ENCODE peak calls at places on chromosomes 12 and 14, in nine cellular contexts. W is tibial artery; Z is neural progenitor cell; J is stomach; R is IMR-90; S is CD4-positive, alpha-beta T cell; T is right cardiac atrium; X is heart right ventricle; I is gastrocnemius medialis. H is an unnamed sample.

GRCh38 chr12:45425426-45425825 is 209.5 kb downstream of the ANO6 start:
- DNase-seq in R (peak; percentile 78), X (no peak), J (no peak), T (no peak), S (no peak), Z (no peak), I (no peak), W (no peak), H (no peak)

GRCh38 chr12:3032770-3033537 is 44.2 kb upstream of the TSPAN9 start:
- DNase-seq in Z (no peak), R (no peak), I (peak; percentile 65), S (no peak), J (no peak), T (peak; percentile 40), X (no peak), W (no peak), H (no peak)

GRCh38 chr12:8037947-8038346 is 5.4 kb downstream of the FOXJ2 start:
- DNase-seq in W (no peak), I (no peak), S (no peak), J (no peak), R (no peak), X (no peak), Z (no peak), T (no peak), H (no peak)

GRCh38 chr12:5273709-5274108 is 158.2 kb upstream of the NTF3 start:
- DNase-seq in I (no peak), W (no peak), Z (peak; percentile 56), S (no peak), J (peak; percentile 38), X (no peak), T (no peak), R (no peak), H (no peak)

GRCh38 chr14:102727336-102728095 is 49.7 kb upstream of the TRAF3 start:
- DNase-seq in R (no peak), W (no peak), I (no peak), T (no peak), X (no peak), Z (no peak), J (no peak), S (no peak), H (no peak)

GRCh38 chr12:79482921-79483320 is 207.8 kb downstream of the PAWR start:
- DNase-seq in R (no peak), Z (no peak), X (no peak), J (no peak), W (no peak), T (no peak), I (no peak), S (no peak), H (no peak)

GRCh38 chr12:123748661-123749060 is 13.4 kb upstream of the DNAH10 start:
- DNase-seq in Z (no peak), I (no peak), S (no peak), W (no peak), T (no peak), X (no peak), J (no peak), R (peak; percentile 49), H (no peak)

GRCh38 chr14:66495214-66496098 is 9.3 kb downstream of the CCDC196 start:
- DNase-seq in Z (peak; percentile 62), W (no peak), R (peak; percentile 71), T (no peak), X (no peak), S (peak; percentile 5), J (peak; percentile 44), I (peak; percentile 31), H (peak; percentile 44)

GRCh38 chr12:105451798-105452197 is 121.3 kb downstream of the C12orf75 start:
- DNase-seq in T (no peak), S (no peak), X (no peak), I (peak; percentile 36), R (no peak), Z (no peak), W (no peak), J (no peak), H (no peak)
- H3K27ac ChIP-seq in T (no peak overlapping the region), S (no peak overlapping the region), X (no peak overlapping the region), I (no peak overlapping the region), R (no peak overlapping the region), Z (no peak overlapping the region), W (no peak overlapping the region), J (no peak overlapping the region), H (no peak overlapping the region)

GRCh38 chr12:105449406-105449805 is 118.9 kb downstream of the C12orf75 start:
- DNase-seq in R (no peak), W (no peak), T (no peak), I (no peak), S (no peak), X (no peak), J (no peak), Z (no peak), H (no peak)

GRCh38 chr12:105440037-105440664 is 109.7 kb downstream of the C12orf75 start:
- DNase-seq in T (no peak), R (no peak), W (no peak), I (no peak), J (no peak), Z (no peak), X (no peak), S (no peak), H (no peak)

GRCh38 chr12:105444050-105444808 is 113.7 kb downstream of the C12orf75 start:
- DNase-seq in J (no peak), X (no peak), Z (no peak), I (no peak), R (peak; percentile 42), W (no peak), T (no peak), S (no peak), H (no peak)

GRCh38 chr12:105444809-105445102 is 114.3 kb downstream of the C12orf75 start:
- DNase-seq in X (no peak), S (no peak), J (no peak), Z (no peak), R (peak; percentile 40), T (no peak), W (no peak), I (no peak), H (no peak)

DNA sequence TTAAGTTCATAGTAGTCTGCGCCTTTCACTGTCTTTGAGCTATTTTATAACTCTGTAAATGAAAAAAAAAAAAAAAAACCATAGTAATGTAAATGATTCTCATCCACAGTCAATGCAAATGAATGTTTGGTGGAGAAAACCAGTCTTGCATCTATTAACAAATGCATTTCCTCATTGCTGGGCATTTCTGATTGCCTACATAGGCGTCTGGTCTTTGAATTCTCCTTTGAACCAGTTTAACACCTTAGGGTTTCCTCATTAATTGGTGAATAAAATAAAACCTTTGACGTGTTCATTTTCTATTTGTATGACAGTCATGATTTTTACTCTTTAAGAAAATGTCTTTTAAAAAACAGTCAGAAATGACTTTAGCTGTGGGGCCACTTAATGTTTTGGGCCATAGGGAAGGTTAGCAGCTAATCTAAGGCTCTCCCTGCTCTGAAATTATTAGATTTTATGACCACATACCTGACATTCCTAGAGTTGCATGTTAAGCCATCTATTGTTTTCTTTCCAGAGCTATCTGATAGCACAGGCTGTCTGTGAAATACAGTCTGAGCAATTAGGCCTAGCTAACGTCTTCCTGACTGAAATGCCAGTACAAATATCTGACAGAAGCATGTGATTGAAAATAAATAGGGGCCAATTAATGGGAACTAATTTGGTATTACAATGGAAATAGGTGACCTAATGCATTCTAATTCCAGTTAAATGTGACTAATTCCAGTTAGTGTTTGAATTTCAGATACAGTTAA is 114.9 kb downstream of the C12orf75 start:
- DNase-seq in W (no peak), X (no peak), T (no peak), I (no peak), Z (peak; percentile 48), J (no peak), S (no peak), R (peak; percentile 31), H (no peak)
- H3K27ac ChIP-seq in W (no peak overlapping the region), X (peak overlapping the region; percentile 47), T (no peak overlapping the region), I (no peak overlapping the region), Z (no peak overlapping the region), J (no peak overlapping the region), S (no peak overlapping the region), R (no peak overlapping the region), H (no peak overlapping the region)

DNA sequence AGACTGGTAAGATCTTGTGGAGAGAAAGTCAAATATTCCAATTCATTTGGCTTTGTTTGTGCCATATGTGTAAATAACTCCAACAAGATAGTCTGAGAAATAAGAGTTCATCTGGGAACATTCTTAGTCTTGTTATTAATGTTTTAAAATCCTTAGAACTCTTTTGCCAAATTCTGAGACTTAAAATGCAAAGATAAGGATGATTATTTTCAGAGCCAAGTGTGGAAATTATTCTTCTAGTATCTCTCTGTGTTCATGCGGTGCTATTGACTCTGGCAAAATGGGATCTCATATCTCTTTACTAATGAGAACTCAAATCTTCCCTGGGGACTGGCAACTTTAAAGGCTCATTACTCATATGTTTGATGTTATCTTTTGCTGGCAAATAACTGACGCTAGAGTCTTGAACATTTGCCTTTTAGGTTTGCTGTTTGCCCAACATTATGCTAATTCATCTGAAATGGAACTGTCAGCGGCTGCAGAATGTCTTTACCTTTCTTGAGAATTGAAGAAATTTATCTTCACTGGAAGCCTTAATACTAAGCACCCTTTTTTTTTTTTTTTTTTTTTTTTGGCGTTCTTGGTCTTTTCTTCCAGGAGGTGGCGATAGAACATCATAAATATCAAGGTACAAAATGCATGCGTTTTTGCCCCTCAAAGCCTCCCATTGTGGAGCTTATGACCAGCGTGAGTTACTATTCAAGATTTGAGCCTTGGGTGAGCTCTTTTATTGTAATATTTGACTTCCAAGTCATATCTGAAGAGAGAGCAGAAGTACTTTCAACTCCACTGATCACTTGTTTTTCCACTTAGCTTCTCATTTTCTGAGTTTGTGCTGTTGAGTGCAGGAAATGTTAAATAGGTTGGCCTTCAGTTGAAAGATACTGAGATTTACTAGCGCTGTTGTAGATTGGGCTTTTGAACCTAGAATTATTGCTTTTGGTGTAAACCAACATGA is 86.5 kb downstream of the CAND1 start:
- DNase-seq in S (no peak), R (peak; percentile 69), I (no peak), W (no peak), X (no peak), T (no peak), Z (peak; percentile 79), J (no peak), H (no peak)
- H3K27ac ChIP-seq in S (no peak overlapping the region), R (no peak overlapping the region), I (peak overlapping the region; percentile 81), W (peak overlapping the region; percentile 48), X (peak overlapping the region; percentile 54), T (no peak overlapping the region), Z (no peak overlapping the region), J (no peak overlapping the region), H (no peak overlapping the region)

GRCh38 chr14:98189944-98190343 is 1082.1 kb downstream of the BCL11B start:
- DNase-seq in R (no peak), J (no peak), W (no peak), T (no peak), X (no peak), S (no peak), I (no peak), Z (no peak), H (no peak)
- H3K27ac ChIP-seq in R (no peak overlapping the region), J (no peak overlapping the region), W (no peak overlapping the region), T (no peak overlapping the region), X (no peak overlapping the region), S (peak overlapping the region; percentile 87), I (no peak overlapping the region), Z (no peak overlapping the region), H (no peak overlapping the region)

DNA sequence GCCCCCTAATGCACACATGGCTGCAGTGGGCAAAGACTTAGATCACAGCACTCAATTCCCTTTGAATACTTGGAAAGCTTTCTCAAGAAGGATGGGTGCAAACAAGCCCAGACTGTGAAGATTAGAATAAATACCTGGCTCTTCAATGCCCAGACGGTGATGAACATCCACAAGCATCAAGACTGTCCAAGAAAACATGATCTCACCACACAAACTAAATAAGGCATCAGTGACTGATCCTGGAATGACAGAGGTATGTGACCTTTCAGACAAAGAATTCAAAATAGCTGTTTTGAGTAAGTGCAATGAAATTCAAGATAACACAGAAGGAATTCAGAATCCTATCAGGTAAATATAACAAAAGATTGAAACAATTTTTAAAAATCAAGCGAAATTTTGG is 43.8 kb upstream of the ZDHHC17 start:
- DNase-seq in T (no peak), W (no peak), J (no peak), R (peak; percentile 73), I (no peak), Z (no peak), X (no peak), S (no peak), H (no peak)
- H3K27ac ChIP-seq in T (no peak overlapping the region), W (no peak overlapping the region), J (no peak overlapping the region), R (peak overlapping the region; percentile 93), I (no peak overlapping the region), Z (no peak overlapping the region), X (no peak overlapping the region), S (no peak overlapping the region), H (no peak overlapping the region)